ENCODE peak calls at places on chromosomes 5 and 9, in five cellular contexts. M, V, Q, I and U are unnamed samples.

GRCh38 chr9:119360237-119360636 is 9.0 kb downstream of the BRINP1 start:
- DNase-seq in M (no peak), V (no peak), Q (no peak), I (no peak), U (no peak)

GRCh38 chr9:127754099-127754760 is 19.1 kb upstream of the TOR2A start:
- DNase-seq in M (no peak), V (no peak), Q (peak), I (no peak), U (no peak)

GRCh38 chr9:131103024-131103423 is 6.7 kb downstream of the AIF1L start:
- DNase-seq in M (no peak), V (no peak), Q (no peak), I (no peak), U (no peak)

GRCh38 chr9:33818167-33818831 is 1.3 kb downstream of the UBE2R2 start:
- DNase-seq in M (no peak), V (peak), Q (no peak), I (no peak), U (no peak)

GRCh38 chr9:70933318-70933717 is 188.1 kb downstream of the TRPM3 start:
- DNase-seq in M (no peak), V (no peak), Q (no peak), I (no peak), U (no peak)

GRCh38 chr5:134246771-134247329 is 21.0 kb upstream of the PPP2CA start:
- DNase-seq in M (no peak), V (no peak), Q (no peak), I (no peak), U (no peak)

GRCh38 chr5:138468133-138468965 is 3.1 kb downstream of the EGR1 start:
- DNase-seq in M (peak), V (no peak), Q (no peak), I (no peak), U (no peak)

GRCh38 chr9:5425006-5425628 is 12.6 kb downstream of the PLGRKT start:
- DNase-seq in M (no peak), V (no peak), Q (no peak), I (no peak), U (no peak)

GRCh38 chr5:79146352-79146751 is 34.7 kb downstream of the BHMT start:
- DNase-seq in M (no peak), V (no peak), Q (no peak), I (no peak), U (no peak)